ENCODE peak calls at places on chromosome 9, in eight cellular contexts. S, L, M, Y, G, U, R and D are unnamed samples.

GRCh38 chr9:23826120-23826629 is at the start of gene ELAVL2:
- DNase-seq in S (peak), L (peak), M (no peak), Y (peak), G (peak), U (peak), R (peak), D (peak)

GRCh38 chr9:1100945-1101344 is 50.8 kb downstream of the DMRT2 start:
- DNase-seq in S (peak), L (no peak), M (peak), Y (no peak), G (peak), U (peak), R (peak), D (no peak)

GRCh38 chr9:70427161-70427945 is 12.9 kb upstream of the KLF9 start:
- DNase-seq in S (no peak), L (no peak), M (no peak), Y (no peak), G (no peak), U (peak), R (no peak), D (no peak)

GRCh38 chr9:127918201-127919107 is 1.6 kb upstream of the ST6GALNAC4 start:
- DNase-seq in S (no peak), L (no peak), M (peak), Y (no peak), G (no peak), U (peak), R (peak), D (no peak)

GRCh38 chr9:86854898-86855523 is 92.3 kb downstream of the GAS1 start:
- DNase-seq in S (peak), L (no peak), M (peak), Y (no peak), G (no peak), U (peak), R (no peak), D (no peak)

GRCh38 chr9:13845460-13845859 is 468.5 kb downstream of the NFIB start:
- DNase-seq in S (no peak), L (no peak), M (no peak), Y (no peak), G (no peak), U (peak), R (no peak), D (peak)

GRCh38 chr9:89837152-89837551 is 232.3 kb downstream of the GADD45G start:
- DNase-seq in S (no peak), L (no peak), M (no peak), Y (no peak), G (no peak), U (no peak), R (no peak), D (no peak)

GRCh38 chr9:133184971-133185370 is 21.3 kb upstream of the GBGT1 start:
- DNase-seq in S (peak), L (peak), M (peak), Y (peak), G (peak), U (peak), R (peak), D (peak)

GRCh38 chr9:7901676-7902075 is 102.1 kb upstream of the DMAC1 start:
- DNase-seq in S (no peak), L (no peak), M (no peak), Y (no peak), G (no peak), U (no peak), R (no peak), D (no peak)

GRCh38 chr9:27426717-27427645 is 97.1 kb upstream of the IFNK start:
- DNase-seq in S (no peak), L (peak), M (peak), Y (no peak), G (no peak), U (peak), R (no peak), D (no peak)

GRCh38 chr9:32703635-32704034 is 68.2 kb upstream of the TAF1L start:
- DNase-seq in S (no peak), L (no peak), M (no peak), Y (no peak), G (no peak), U (peak), R (no peak), D (peak)

GRCh38 chr9:136177224-136177623 is 27.7 kb downstream of the LHX3 start:
- DNase-seq in S (no peak), L (no peak), M (no peak), Y (no peak), G (no peak), U (no peak), R (no peak), D (no peak)

GRCh38 chr9:23412458-23412857 is 413.6 kb downstream of the ELAVL2 start:
- DNase-seq in S (no peak), L (no peak), M (no peak), Y (no peak), G (no peak), U (no peak), R (no peak), D (no peak)

GRCh38 chr9:88312517-88313103 is 75.6 kb upstream of the SPIN1 start:
- DNase-seq in S (no peak), L (no peak), M (no peak), Y (no peak), G (no peak), U (no peak), R (no peak), D (no peak)

GRCh38 chr9:89686134-89686533 is 81.3 kb downstream of the GADD45G start:
- DNase-seq in S (no peak), L (no peak), M (no peak), Y (no peak), G (no peak), U (no peak), R (no peak), D (no peak)

GRCh38 chr9:68851657-68852056 is 146.6 kb downstream of the PIP5K1B start:
- DNase-seq in S (no peak), L (no peak), M (no peak), Y (no peak), G (no peak), U (peak), R (no peak), D (no peak)

GRCh38 chr9:128055222-128056040 is 11.7 kb downstream of the NAIF1 start:
- DNase-seq in S (no peak), L (no peak), M (no peak), Y (no peak), G (peak), U (no peak), R (peak), D (no peak)

GRCh38 chr9:117344892-117345660 is 69.8 kb downstream of the ASTN2 start:
- DNase-seq in S (peak), L (no peak), M (no peak), Y (no peak), G (no peak), U (no peak), R (no peak), D (no peak)

GRCh38 chr9:127805620-127806019 is 2.9 kb downstream of the FPGS start:
- DNase-seq in S (no peak), L (peak), M (no peak), Y (no peak), G (no peak), U (peak), R (peak), D (no peak)

GRCh38 chr9:69066955-69067354 is 31.4 kb downstream of the FXN start:
- DNase-seq in S (no peak), L (no peak), M (no peak), Y (no peak), G (no peak), U (no peak), R (no peak), D (no peak)

GRCh38 chr9:14692918-14693861 is at the start of gene ZDHHC21:
- DNase-seq in S (peak), L (peak), M (peak), Y (peak), G (peak), U (peak), R (peak), D (no peak)

GRCh38 chr9:16119861-16120641 is 567.2 kb downstream of the CCDC171 start:
- DNase-seq in S (no peak), L (no peak), M (peak), Y (no peak), G (no peak), U (peak), R (no peak), D (no peak)

GRCh38 chr9:22124263-22125011 is 115.3 kb upstream of the CDKN2B start:
- DNase-seq in S (no peak), L (peak), M (no peak), Y (no peak), G (no peak), U (peak), R (peak), D (no peak)

GRCh38 chr9:82546131-82546530 is 516.8 kb downstream of the RASEF start:
- DNase-seq in S (no peak), L (no peak), M (no peak), Y (no peak), G (no peak), U (no peak), R (no peak), D (no peak)

GRCh38 chr9:89993678-89994630 is 389.1 kb downstream of the GADD45G start:
- DNase-seq in S (no peak), L (peak), M (no peak), Y (no peak), G (peak), U (no peak), R (peak), D (no peak)